ENCODE peak calls at places on chromosomes 2 and 18, in eight cellular contexts. A is dorsolateral prefrontal cortex; W is NT2/D1; K is activated T-cell treated with anti-CD3 and anti-CD28 coated beads for 4 hours; Z is LoVo; U is CD8-positive, alpha-beta memory T cell; S is Karpas-422; B is Calu3. P is an unnamed sample.

GRCh38 chr18:55585050-55585449 is 2.9 kb downstream of the TCF4 start:
- DNase-seq in B (no peak), S (no peak), Z (no peak), A (no peak), K (no peak), W (no peak), U (no peak), P (no peak)

GRCh38 chr2:220036431-220036830 is 409.0 kb downstream of the SLC4A3 start:
- DNase-seq in U (no peak), B (no peak), K (no peak), A (no peak), W (no peak), S (no peak), Z (no peak), P (no peak)

GRCh38 chr2:20611077-20611843 is 39.6 kb downstream of the HS1BP3 start:
- DNase-seq in A (no peak), U (no peak), S (no peak), B (peak), Z (no peak), K (no peak), W (no peak), P (no peak)

GRCh38 chr18:49892148-49892924 is 79.0 kb upstream of the ACAA2 start:
- DNase-seq in K (no peak), A (no peak), Z (no peak), B (no peak), W (no peak), U (no peak), S (no peak), P (no peak)

GRCh38 chr2:233929352-233929843 is 12.2 kb downstream of the TRPM8 start:
- DNase-seq in K (no peak), Z (no peak), U (no peak), S (peak), W (peak), A (no peak), B (peak), P (no peak)

GRCh38 chr2:157699806-157700205 is 71.1 kb upstream of the ACVR1C start:
- DNase-seq in A (no peak), S (no peak), B (no peak), W (no peak), U (no peak), K (no peak), Z (no peak), P (no peak)

GRCh38 chr2:125398738-125399473 is 1257.1 kb upstream of the GYPC start:
- DNase-seq in W (no peak), Z (no peak), B (no peak), U (no peak), K (no peak), S (no peak), A (no peak), P (no peak)

GRCh38 chr2:190607014-190607597 is 41.8 kb upstream of the NAB1 start:
- DNase-seq in B (no peak), S (no peak), A (no peak), U (no peak), Z (peak), K (no peak), W (no peak), P (no peak)

GRCh38 chr2:190726255-190726654 is 77.4 kb downstream of the NAB1 start:
- DNase-seq in A (no peak), B (no peak), W (no peak), U (no peak), K (no peak), S (no peak), Z (no peak), P (no peak)

GRCh38 chr2:45121236-45121927 is 112.1 kb upstream of the SIX2 start:
- DNase-seq in B (no peak), A (no peak), S (no peak), W (no peak), K (no peak), Z (no peak), U (no peak), P (no peak)

GRCh38 chr2:107094450-107094986 is 208.6 kb upstream of the ST6GAL2 start:
- DNase-seq in W (no peak), S (no peak), U (no peak), Z (no peak), B (no peak), A (no peak), K (no peak), P (no peak)

GRCh38 chr2:205580591-205580990 is 101.7 kb upstream of the NRP2 start:
- DNase-seq in K (no peak), A (no peak), B (no peak), S (no peak), Z (no peak), U (no peak), W (no peak), P (no peak)

GRCh38 chr2:181627545-181627944 is 29.4 kb downstream of the CERKL start:
- DNase-seq in W (no peak), A (no peak), K (no peak), Z (no peak), U (no peak), S (no peak), B (no peak), P (no peak)

GRCh38 chr2:135817946-135818345 is 19.0 kb downstream of the LCT start:
- DNase-seq in Z (no peak), U (no peak), B (no peak), W (no peak), S (no peak), K (no peak), A (no peak), P (no peak)

GRCh38 chr2:33598472-33599174 is 476 bp downstream of the FAM98A start:
- DNase-seq in W (no peak), K (peak), S (peak), Z (peak), A (no peak), U (peak), B (peak), P (no peak)

GRCh38 chr18:36518839-36519238 is 221.3 kb downstream of the FHOD3 start:
- DNase-seq in Z (no peak), B (no peak), A (no peak), K (no peak), U (no peak), W (no peak), S (no peak), P (no peak)

GRCh38 chr18:23580677-23581367 is 5.5 kb downstream of the NPC1 start:
- DNase-seq in Z (no peak), W (no peak), U (no peak), B (no peak), K (no peak), A (no peak), S (no peak), P (no peak)

GRCh38 chr2:182946949-182947348 is 80.5 kb upstream of the FRZB start:
- DNase-seq in Z (peak), K (no peak), U (no peak), B (no peak), A (no peak), S (no peak), W (no peak), P (no peak)

GRCh38 chr2:181585732-181586131 is 71.2 kb downstream of the CERKL start:
- DNase-seq in K (no peak), S (peak), A (no peak), U (no peak), W (no peak), B (peak), Z (no peak), P (no peak)

GRCh38 chr2:144322379-144322778 is 197.5 kb downstream of the ZEB2 start:
- DNase-seq in U (no peak), S (peak), B (no peak), W (no peak), Z (no peak), K (no peak), A (no peak), P (no peak)

GRCh38 chr2:33062665-33063249 is 116.0 kb downstream of the LTBP1 start:
- DNase-seq in U (no peak), S (no peak), Z (no peak), A (no peak), K (no peak), B (no peak), W (no peak), P (no peak)

GRCh38 chr2:95061601-95062183 is 36.2 kb downstream of the MAL start:
- DNase-seq in W (no peak), A (no peak), B (no peak), K (no peak), S (no peak), Z (no peak), U (no peak), P (no peak)

GRCh38 chr2:65375723-65376122 is 56.7 kb downstream of the SPRED2 start:
- DNase-seq in A (no peak), K (no peak), U (no peak), B (no peak), W (no peak), S (no peak), Z (no peak), P (no peak)